ENCODE peak calls at places on chromosomes 1 and 21, in eight cellular contexts. C is esophagus squamous epithelium; I is left ventricle myocardium inferior; D is germinal center; L is cardiac fibroblast; X is stimulated activated CD4-positive, alpha-beta T cell treated with anti-CD3 and anti-CD28 coated beads, TNF-alpha, amount 100 ng/mL, for 1 hour; V is thoracic aorta; Q is AG08396. K is an unnamed sample.

GRCh38 chr1:78825561-78825960 is 175.9 kb downstream of the IFI44 start:
- DNase-seq in L (peak), Q (no peak), X (no peak), V (no peak), I (no peak), D (no peak), C (no peak), K (no peak)

GRCh38 chr21:27062441-27062840 is 95.6 kb upstream of the ADAMTS5 start:
- DNase-seq in C (no peak), V (no peak), Q (no peak), I (no peak), X (no peak), L (no peak), D (no peak), K (no peak)

GRCh38 chr1:22855668-22856606 is 116.7 kb downstream of the LACTBL1 start:
- DNase-seq in C (no peak), L (no peak), V (no peak), I (no peak), Q (no peak), D (no peak), X (no peak), K (no peak)

GRCh38 chr1:194723067-194723466 is 1536.7 kb upstream of the B3GALT2 start:
- DNase-seq in V (no peak), X (no peak), D (no peak), I (no peak), Q (no peak), C (no peak), L (no peak), K (no peak)

GRCh38 chr1:70659891-70660290 is 248.8 kb downstream of the CTH start:
- DNase-seq in Q (no peak), I (no peak), X (no peak), L (no peak), C (no peak), D (no peak), V (no peak), K (no peak)

GRCh38 chr1:212612251-212612961 is 3.8 kb downstream of the ATF3 start:
- DNase-seq in L (no peak), I (no peak), D (no peak), V (no peak), C (no peak), X (no peak), Q (no peak), K (no peak)

GRCh38 chr1:236524142-236524891 is 535 bp downstream of the LGALS8 start:
- DNase-seq in V (peak), C (no peak), Q (peak), L (peak), D (peak), I (no peak), X (no peak), K (peak)

GRCh38 chr1:209246660-209247059 is 336.9 kb upstream of the CAMK1G start:
- DNase-seq in Q (peak), C (no peak), D (no peak), V (no peak), L (no peak), I (no peak), X (no peak), K (no peak)

GRCh38 chr1:15786581-15786980 is 20.9 kb downstream of the UQCRHL start:
- DNase-seq in V (peak), L (peak), D (no peak), Q (no peak), C (no peak), X (no peak), I (no peak), K (no peak)

GRCh38 chr1:56855190-56855589 is 593 bp downstream of the C8A start:
- DNase-seq in L (no peak), X (no peak), C (no peak), V (no peak), D (no peak), Q (no peak), I (no peak), K (no peak)

GRCh38 chr1:117036018-117036421 is 24.1 kb upstream of the TTF2 start:
- DNase-seq in I (no peak), L (peak), V (no peak), X (no peak), D (no peak), C (no peak), Q (no peak), K (no peak)

GRCh38 chr1:76402128-76402527 is 327.6 kb downstream of the ST6GALNAC3 start:
- DNase-seq in V (no peak), I (no peak), D (no peak), C (no peak), Q (no peak), X (no peak), L (no peak), K (no peak)

GRCh38 chr1:150973826-150974579 is 632 bp downstream of the CERS2 start:
- DNase-seq in D (peak), X (no peak), V (no peak), C (no peak), Q (peak), L (no peak), I (peak), K (peak)

GRCh38 chr21:44730028-44730395 is 18.6 kb upstream of the TSPEAR start:
- DNase-seq in L (no peak), I (no peak), D (no peak), Q (no peak), V (no peak), C (no peak), X (no peak), K (no peak)

GRCh38 chr1:192878249-192878648 is 69.4 kb downstream of the RGS2 start:
- DNase-seq in X (no peak), C (no peak), D (no peak), I (peak), Q (no peak), L (peak), V (no peak), K (no peak)

GRCh38 chr1:111813440-111814304 is 58.0 kb downstream of the DDX20 start:
- DNase-seq in I (no peak), D (peak), X (no peak), V (no peak), C (no peak), Q (no peak), L (no peak), K (peak)

GRCh38 chr1:247540536-247540935 is 4.3 kb upstream of the OR2C3 start:
- DNase-seq in I (no peak), C (no peak), Q (no peak), D (no peak), X (no peak), L (no peak), V (no peak), K (no peak)

GRCh38 chr1:8560611-8561544 is 243.0 kb downstream of the SLC45A1 start:
- DNase-seq in L (peak), D (peak), I (no peak), C (no peak), Q (peak), V (no peak), X (no peak), K (peak)

GRCh38 chr1:21524686-21525339 is 15.6 kb downstream of the ALPL start:
- DNase-seq in D (peak), V (no peak), C (no peak), I (no peak), L (no peak), X (no peak), Q (no peak), K (peak)

GRCh38 chr21:45011911-45012660 is 62.3 kb upstream of the ADARB1 start:
- DNase-seq in L (peak), D (no peak), C (no peak), V (no peak), X (no peak), Q (peak), I (peak), K (no peak)

GRCh38 chr21:43867332-43867703 is 2.3 kb downstream of the AGPAT3 start:
- DNase-seq in Q (no peak), L (no peak), V (no peak), I (no peak), D (no peak), C (no peak), X (no peak), K (no peak)

GRCh38 chr1:155176544-155177071 is 3.0 kb downstream of the TRIM46 start:
- DNase-seq in V (no peak), I (peak), Q (peak), C (no peak), X (peak), L (peak), D (peak), K (peak)

GRCh38 chr1:176931526-176931925 is 233.0 kb downstream of the ASTN1 start:
- DNase-seq in X (no peak), I (no peak), Q (no peak), D (no peak), V (no peak), C (no peak), L (no peak), K (no peak)

GRCh38 chr1:30901798-30902652 is 6.5 kb downstream of the SDC3 start:
- DNase-seq in V (no peak), D (no peak), Q (no peak), L (peak), I (peak), C (no peak), X (no peak), K (no peak)

GRCh38 chr21:42678118-42678430 is 24.7 kb downstream of the PDE9A start:
- DNase-seq in Q (no peak), V (no peak), X (no peak), C (no peak), I (no peak), D (no peak), L (no peak), K (no peak)

GRCh38 chr21:35565204-35565611 is 495.1 kb downstream of the SETD4 start:
- DNase-seq in V (peak), Q (peak), I (no peak), C (no peak), X (no peak), L (peak), D (no peak), K (no peak)

GRCh38 chr1:93980320-93980744 is 71.1 kb upstream of the GCLM start:
- DNase-seq in L (no peak), I (no peak), D (peak), C (no peak), X (no peak), Q (no peak), V (no peak), K (peak)

GRCh38 chr1:242147096-242147976 is 148.4 kb upstream of the MAP1LC3C start:
- DNase-seq in Q (no peak), V (no peak), D (no peak), C (no peak), X (no peak), L (no peak), I (no peak), K (no peak)

GRCh38 chr1:160205974-160206369 is 788 bp downstream of the PEA15 start:
- DNase-seq in X (no peak), C (no peak), V (peak), L (peak), D (no peak), Q (peak), I (peak), K (peak)

GRCh38 chr1:200908158-200908868 is 13.6 kb downstream of the INAVA start:
- DNase-seq in C (no peak), Q (no peak), L (no peak), X (no peak), V (no peak), I (no peak), D (no peak), K (no peak)

GRCh38 chr1:153364766-153365678 is 7.4 kb downstream of the S100A9 start:
- DNase-seq in I (no peak), X (no peak), Q (no peak), D (no peak), L (no peak), C (no peak), V (no peak), K (no peak)

GRCh38 chr1:3064901-3065300 is 4.1 kb upstream of the PRDM16 start:
- DNase-seq in V (no peak), L (no peak), I (no peak), C (no peak), Q (no peak), D (no peak), X (no peak), K (no peak)

GRCh38 chr1:16118706-16119105 is 37.2 kb downstream of the EPHA2 start:
- DNase-seq in I (no peak), L (no peak), X (no peak), D (no peak), Q (no peak), V (no peak), C (no peak), K (no peak)

GRCh38 chr21:46081022-46081861 is 16.7 kb upstream of the COL6A2 start:
- DNase-seq in C (no peak), D (no peak), I (no peak), L (no peak), V (no peak), X (no peak), Q (no peak), K (no peak)

GRCh38 chr1:56417636-56418035 is 161.7 kb downstream of the PLPP3 start:
- DNase-seq in V (no peak), X (no peak), Q (no peak), D (no peak), L (peak), C (no peak), I (no peak), K (no peak)

K was measured in OCI-LY7.